ENCODE peak calls at places on chromosomes 13 and 19, in six cellular contexts. One of them, this sample, is unnamed.

GRCh38 chr19:24054044-24054935 is 32.7 kb upstream of the ZNF254 start:
- DNase-seq in neuronal stem cell: no peak
- DNase-seq in dorsolateral prefrontal cortex: no peak
- DNase-seq in A549: peak
- DNase-seq in fibroblast of the aortic adventitia: peak
- DNase-seq in upper lobe of left lung: no peak
- DNase-seq in this sample: peak

GRCh38 chr13:97429681-97430081 is 4.3 kb upstream of the RAP2A start:
- DNase-seq in A549: no peak
- DNase-seq in upper lobe of left lung: no peak
- DNase-seq in fibroblast of the aortic adventitia: peak
- DNase-seq in dorsolateral prefrontal cortex: peak
- DNase-seq in neuronal stem cell: no peak
- DNase-seq in this sample: peak

GRCh38 chr19:18526316-18526715 is 4.4 kb upstream of the ELL start:
- DNase-seq in upper lobe of left lung: no peak
- DNase-seq in A549: no peak
- DNase-seq in fibroblast of the aortic adventitia: no peak
- DNase-seq in dorsolateral prefrontal cortex: no peak
- DNase-seq in neuronal stem cell: no peak
- DNase-seq in this sample: no peak

GRCh38 chr13:72839831-72840426 is 58.0 kb downstream of the PIBF1 start:
- DNase-seq in upper lobe of left lung: peak
- DNase-seq in dorsolateral prefrontal cortex: no peak
- DNase-seq in fibroblast of the aortic adventitia: peak
- DNase-seq in A549: peak
- DNase-seq in neuronal stem cell: peak
- DNase-seq in this sample: peak

GRCh38 chr13:76723551-76724232 is 162.5 kb downstream of the KCTD12 start:
- DNase-seq in dorsolateral prefrontal cortex: no peak
- DNase-seq in A549: no peak
- DNase-seq in fibroblast of the aortic adventitia: peak
- DNase-seq in upper lobe of left lung: peak
- DNase-seq in neuronal stem cell: no peak
- DNase-seq in this sample: peak

GRCh38 chr19:11096210-11096841 is 7.1 kb downstream of the LDLR start:
- DNase-seq in upper lobe of left lung: peak
- DNase-seq in dorsolateral prefrontal cortex: no peak
- DNase-seq in neuronal stem cell: no peak
- DNase-seq in A549: no peak
- DNase-seq in fibroblast of the aortic adventitia: peak
- DNase-seq in this sample: peak

GRCh38 chr19:18655173-18655844 is 18.5 kb downstream of the KLHL26 start:
- DNase-seq in dorsolateral prefrontal cortex: no peak
- DNase-seq in upper lobe of left lung: no peak
- DNase-seq in neuronal stem cell: no peak
- DNase-seq in A549: no peak
- DNase-seq in fibroblast of the aortic adventitia: no peak
- DNase-seq in this sample: no peak

GRCh38 chr13:83190020-83190419 is 692.3 kb downstream of the SLITRK1 start:
- DNase-seq in neuronal stem cell: no peak
- DNase-seq in fibroblast of the aortic adventitia: no peak
- DNase-seq in upper lobe of left lung: no peak
- DNase-seq in dorsolateral prefrontal cortex: no peak
- DNase-seq in A549: no peak
- DNase-seq in this sample: no peak

GRCh38 chr13:114148521-114148855 is 16.1 kb upstream of the RASA3 start:
- DNase-seq in fibroblast of the aortic adventitia: no peak
- DNase-seq in upper lobe of left lung: peak
- DNase-seq in neuronal stem cell: no peak
- DNase-seq in dorsolateral prefrontal cortex: no peak
- DNase-seq in A549: no peak
- DNase-seq in this sample: no peak

GRCh38 chr19:19140476-19140875 is 2.2 kb upstream of the TMEM161A start:
- DNase-seq in A549: no peak
- DNase-seq in fibroblast of the aortic adventitia: no peak
- DNase-seq in neuronal stem cell: no peak
- DNase-seq in dorsolateral prefrontal cortex: no peak
- DNase-seq in upper lobe of left lung: no peak
- DNase-seq in this sample: no peak

GRCh38 chr19:16069813-16070365 is 6.4 kb upstream of the TPM4 start:
- DNase-seq in upper lobe of left lung: no peak
- DNase-seq in A549: no peak
- DNase-seq in neuronal stem cell: no peak
- DNase-seq in dorsolateral prefrontal cortex: no peak
- DNase-seq in fibroblast of the aortic adventitia: no peak
- DNase-seq in this sample: no peak

GRCh38 chr19:7705387-7706187 is 3.7 kb upstream of the FCER2 start:
- DNase-seq in A549: no peak
- DNase-seq in neuronal stem cell: no peak
- DNase-seq in fibroblast of the aortic adventitia: no peak
- DNase-seq in dorsolateral prefrontal cortex: no peak
- DNase-seq in upper lobe of left lung: peak
- DNase-seq in this sample: no peak

GRCh38 chr13:31807090-31807541 is 67.8 kb downstream of the RXFP2 start:
- DNase-seq in neuronal stem cell: no peak
- DNase-seq in dorsolateral prefrontal cortex: no peak
- DNase-seq in fibroblast of the aortic adventitia: no peak
- DNase-seq in A549: no peak
- DNase-seq in upper lobe of left lung: no peak
- DNase-seq in this sample: peak

GRCh38 chr19:1875646-1876493 is 9.4 kb downstream of the ABHD17A start:
- DNase-seq in neuronal stem cell: peak
- DNase-seq in A549: no peak
- DNase-seq in fibroblast of the aortic adventitia: peak
- DNase-seq in upper lobe of left lung: peak
- DNase-seq in dorsolateral prefrontal cortex: peak
- DNase-seq in this sample: peak

GRCh38 chr19:6066661-6067646 is 43.3 kb downstream of the RFX2 start:
- DNase-seq in neuronal stem cell: peak
- DNase-seq in upper lobe of left lung: peak
- DNase-seq in fibroblast of the aortic adventitia: peak
- DNase-seq in dorsolateral prefrontal cortex: peak
- DNase-seq in A549: peak
- DNase-seq in this sample: peak

GRCh38 chr19:9848060-9848459 is 12.9 kb downstream of the PIN1 start:
- DNase-seq in fibroblast of the aortic adventitia: no peak
- DNase-seq in A549: no peak
- DNase-seq in dorsolateral prefrontal cortex: no peak
- DNase-seq in neuronal stem cell: no peak
- DNase-seq in upper lobe of left lung: no peak
- DNase-seq in this sample: no peak

DNA sequence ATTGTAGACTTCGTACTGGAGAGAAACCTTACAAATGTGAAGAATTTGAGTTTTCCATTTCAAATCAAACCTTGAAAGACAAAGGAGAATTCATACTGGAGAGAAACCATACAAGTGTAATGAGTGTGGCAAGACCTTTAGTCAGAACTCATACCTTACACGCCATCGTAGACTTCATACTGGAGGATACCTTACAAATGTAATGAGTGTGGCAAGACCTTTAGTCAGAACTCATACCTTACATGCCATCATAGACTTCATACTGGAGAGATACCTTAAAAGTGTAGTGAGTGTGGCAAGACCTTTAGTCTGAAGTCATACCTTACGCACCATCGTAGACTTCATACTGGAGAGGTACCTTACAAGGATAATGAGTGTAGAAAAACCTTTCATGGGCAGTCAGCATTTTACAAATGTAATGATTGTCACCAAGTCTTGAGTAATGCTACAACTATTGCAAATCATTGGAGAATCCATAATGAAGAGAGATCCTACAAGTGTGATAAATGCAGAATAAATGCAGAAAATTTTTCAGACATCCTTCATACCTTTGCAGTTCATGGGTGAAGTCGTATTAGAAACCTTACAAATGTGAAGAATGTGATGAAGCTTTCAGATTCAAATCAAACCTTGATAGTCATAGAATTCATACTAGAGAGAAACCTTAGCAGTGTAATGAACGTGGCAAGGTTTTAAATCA is 14.7 kb downstream of the ZNF765 start:
- DNase-seq in A549: no peak
- DNase-seq in upper lobe of left lung: no peak
- DNase-seq in dorsolateral prefrontal cortex: no peak
- DNase-seq in neuronal stem cell: no peak
- DNase-seq in fibroblast of the aortic adventitia: no peak
- DNase-seq in this sample: no peak
- H3K4me3 ChIP-seq in A549: no peak
- H3K4me3 ChIP-seq in upper lobe of left lung: no peak
- H3K4me3 ChIP-seq in dorsolateral prefrontal cortex: no peak
- H3K4me3 ChIP-seq in neuronal stem cell: no peak
- H3K4me3 ChIP-seq in fibroblast of the aortic adventitia: no peak
- H3K4me3 ChIP-seq in this sample: no peak

GRCh38 chr19:55441692-55442321 is 1.3 kb downstream of the SHISA7 start:
- DNase-seq in upper lobe of left lung: no peak
- DNase-seq in neuronal stem cell: no peak
- DNase-seq in dorsolateral prefrontal cortex: no peak
- DNase-seq in A549: no peak
- DNase-seq in fibroblast of the aortic adventitia: no peak
- DNase-seq in this sample: no peak
- H3K4me3 ChIP-seq in upper lobe of left lung: no peak
- H3K4me3 ChIP-seq in neuronal stem cell: no peak
- H3K4me3 ChIP-seq in dorsolateral prefrontal cortex: peak
- H3K4me3 ChIP-seq in A549: peak
- H3K4me3 ChIP-seq in fibroblast of the aortic adventitia: no peak
- H3K4me3 ChIP-seq in this sample: no peak

DNA sequence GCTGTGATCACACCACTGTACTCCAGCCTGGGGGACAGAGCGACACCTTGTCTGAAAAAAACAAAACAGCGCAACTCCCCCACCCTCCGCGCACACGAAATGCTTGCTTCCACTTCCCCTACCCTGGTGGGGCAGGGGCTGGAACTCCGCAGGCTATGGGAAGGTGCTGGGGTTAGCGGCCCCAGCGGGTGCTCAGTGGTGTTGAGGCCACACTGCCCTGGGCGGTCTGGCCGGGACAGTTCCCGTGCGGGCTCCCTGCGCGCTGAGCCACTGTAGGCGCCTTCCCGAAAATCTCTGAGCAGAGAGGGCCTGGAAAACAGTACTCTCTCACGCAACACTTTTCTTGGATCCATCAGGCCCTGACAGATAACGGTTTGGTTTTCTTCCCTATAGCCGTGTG is 1.1 kb upstream of the WTIP start:
- DNase-seq in upper lobe of left lung: no peak
- DNase-seq in dorsolateral prefrontal cortex: peak
- DNase-seq in A549: no peak
- DNase-seq in fibroblast of the aortic adventitia: no peak
- DNase-seq in neuronal stem cell: no peak
- DNase-seq in this sample: no peak
- H3K4me3 ChIP-seq in upper lobe of left lung: no peak
- H3K4me3 ChIP-seq in dorsolateral prefrontal cortex: no peak
- H3K4me3 ChIP-seq in A549: no peak
- H3K4me3 ChIP-seq in fibroblast of the aortic adventitia: no peak
- H3K4me3 ChIP-seq in neuronal stem cell: no peak
- H3K4me3 ChIP-seq in this sample: no peak

DNA sequence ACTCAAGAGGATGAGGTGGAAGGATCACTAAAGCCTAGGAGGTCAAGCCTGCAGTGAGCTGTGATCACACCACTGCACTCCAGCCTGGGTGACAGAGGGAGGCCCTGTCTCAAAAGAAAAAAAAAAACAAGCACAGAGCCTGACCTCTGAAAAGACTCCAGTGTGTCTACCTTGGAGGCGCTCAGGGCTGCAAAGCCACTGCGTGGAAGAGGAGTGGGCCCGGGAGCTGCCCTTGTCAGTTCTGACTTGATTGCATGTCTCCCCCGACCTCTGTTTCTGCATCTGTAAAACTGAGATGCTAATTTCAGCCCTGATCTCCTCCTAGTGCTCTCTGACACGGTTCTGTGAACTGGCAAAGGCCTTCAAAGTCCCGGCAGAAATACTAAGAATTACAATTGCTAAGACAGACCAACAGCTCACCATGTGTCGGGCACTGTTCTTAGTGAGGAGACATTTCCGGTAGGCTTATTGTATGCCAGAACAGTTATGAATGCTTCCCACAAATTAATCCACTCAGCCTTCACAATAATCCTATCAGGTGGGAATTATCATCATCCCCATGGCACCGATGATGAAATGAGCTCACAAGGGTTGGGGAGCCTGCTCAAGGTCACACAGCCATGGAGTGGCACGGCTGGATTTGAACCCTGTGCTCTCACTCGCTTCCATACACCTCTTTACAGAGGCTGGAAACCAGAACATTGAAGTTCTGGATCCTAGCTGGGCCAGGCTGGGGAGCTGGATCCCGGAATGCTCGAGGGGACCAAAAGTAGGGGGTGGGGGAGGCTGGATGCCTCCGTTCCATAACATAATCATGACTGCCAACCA is 3.5 kb downstream of the AKT2 start:
- DNase-seq in A549: no peak
- DNase-seq in neuronal stem cell: no peak
- DNase-seq in upper lobe of left lung: no peak
- DNase-seq in fibroblast of the aortic adventitia: no peak
- DNase-seq in dorsolateral prefrontal cortex: no peak
- DNase-seq in this sample: peak
- H3K4me3 ChIP-seq in A549: no peak
- H3K4me3 ChIP-seq in neuronal stem cell: no peak
- H3K4me3 ChIP-seq in upper lobe of left lung: no peak
- H3K4me3 ChIP-seq in fibroblast of the aortic adventitia: no peak
- H3K4me3 ChIP-seq in dorsolateral prefrontal cortex: no peak
- H3K4me3 ChIP-seq in this sample: no peak